ENCODE peak calls at places on chromosomes 5 and 9, in four cellular contexts. Q is CD8-positive, alpha-beta T cell; J is right lobe of liver; Y is MM.1S. O is an unnamed sample.

GRCh38 chr9:76634356-76635054 is 129.7 kb upstream of the PCA3 start:
- DNase-seq in Q (no peak), J (no peak), Y (peak; percentile 63), O (no peak)

GRCh38 chr9:101478444-101478843 is 42.9 kb upstream of the ALDOB start:
- DNase-seq in Q (no peak), J (no peak), Y (no peak), O (no peak)

GRCh38 chr5:151068571-151069197 is 12.2 kb downstream of the TNIP1 start:
- DNase-seq in Q (peak; percentile 28), J (no peak), Y (no peak), O (peak; percentile 34)

GRCh38 chr5:178535299-178536175 is 54.7 kb downstream of the COL23A1 start:
- DNase-seq in Q (no peak), J (no peak), Y (no peak), O (no peak)

GRCh38 chr9:89654025-89654662 is 49.3 kb downstream of the GADD45G start:
- DNase-seq in Q (no peak), J (peak; percentile 82), Y (no peak), O (peak; percentile 71)

GRCh38 chr9:84371737-84372136 is 31.2 kb upstream of the SLC28A3 start:
- DNase-seq in Q (no peak), J (peak; percentile 21), Y (no peak), O (no peak)

GRCh38 chr5:54469655-54470054 is 14.2 kb downstream of the HSPB3 start:
- DNase-seq in Q (no peak), J (no peak), Y (peak; percentile 59), O (no peak)

GRCh38 chr5:142626056-142626455 is 59.8 kb downstream of the FGF1 start:
- DNase-seq in Q (no peak), J (no peak), Y (no peak), O (no peak)

GRCh38 chr5:15105799-15106393 is 234.3 kb upstream of the ANKH start:
- DNase-seq in Q (no peak), J (no peak), Y (peak; percentile 63), O (no peak)

GRCh38 chr9:129936222-129936621 is 101.0 kb downstream of the USP20 start:
- DNase-seq in Q (no peak), J (peak; percentile 72), Y (no peak), O (no peak)

GRCh38 chr9:113421726-113422125 is 11.2 kb downstream of the C9orf43 start:
- DNase-seq in Q (no peak), J (no peak), Y (no peak), O (no peak)

GRCh38 chr5:179623001-179623905 is at the start of gene HNRNPH1:
- DNase-seq in Q (peak; percentile 98), J (peak; percentile 98), Y (peak; percentile 99), O (peak; percentile 99)

GRCh38 chr9:111559000-111559610 is 34.1 kb downstream of the ZNF483 start:
- DNase-seq in Q (no peak), J (peak; percentile 43), Y (no peak), O (no peak)

GRCh38 chr9:94802795-94803194 is 76.3 kb downstream of the AOPEP start:
- DNase-seq in Q (no peak), J (no peak), Y (peak; percentile 33), O (no peak)

GRCh38 chr9:92633879-92634278 is 36.1 kb downstream of the IPPK start:
- DNase-seq in Q (no peak), J (no peak), Y (no peak), O (no peak)

GRCh38 chr5:5144441-5144840 is 4.3 kb downstream of the ADAMTS16 start:
- DNase-seq in Q (no peak), J (no peak), Y (no peak), O (no peak)

GRCh38 chr5:67166460-67166871 is 30.1 kb downstream of the CD180 start:
- DNase-seq in Q (peak; percentile 70), J (peak; percentile 72), Y (no peak), O (peak; percentile 70)

GRCh38 chr9:89969156-89969566 is 364.3 kb downstream of the GADD45G start:
- DNase-seq in Q (no peak), J (peak; percentile 37), Y (no peak), O (no peak)

GRCh38 chr9:6902423-6902822 is 144.7 kb downstream of the KDM4C start:
- DNase-seq in Q (no peak), J (no peak), Y (no peak), O (no peak)

GRCh38 chr5:80246995-80247729 is 8.7 kb downstream of the SERINC5 start:
- DNase-seq in Q (peak; percentile 40), J (peak; percentile 59), Y (peak; percentile 62), O (peak; percentile 43)

GRCh38 chr9:92463989-92464388 is 18.3 kb downstream of the ASPN start:
- DNase-seq in Q (no peak), J (no peak), Y (no peak), O (no peak)

GRCh38 chr5:94693043-94693822 is 74.8 kb downstream of the SLF1 start:
- DNase-seq in Q (no peak), J (no peak), Y (peak; percentile 31), O (no peak)

GRCh38 chr9:136204838-136205706 is at the start of gene LHX3:
- DNase-seq in Q (no peak), J (no peak), Y (no peak), O (no peak)

GRCh38 chr9:81002242-81002641 is 687.1 kb downstream of the TLE1 start:
- DNase-seq in Q (peak; percentile 41), J (no peak), Y (peak; percentile 97), O (no peak)

GRCh38 chr5:180315762-180316212 is 23.9 kb upstream of the MAPK9 start:
- DNase-seq in Q (peak; percentile 70), J (peak; percentile 69), Y (peak; percentile 41), O (peak; percentile 67)

GRCh38 chr9:69190866-69191672 is 17.0 kb downstream of the TJP2 start:
- DNase-seq in Q (no peak), J (no peak), Y (no peak), O (no peak)

GRCh38 chr5:126914813-126915436 is 115.4 kb downstream of the MARCHF3 start:
- DNase-seq in Q (no peak), J (no peak), Y (no peak), O (no peak)

GRCh38 chr5:126917918-126918623 is 112.3 kb downstream of the MARCHF3 start:
- DNase-seq in Q (no peak), J (no peak), Y (no peak), O (peak; percentile 50)

GRCh38 chr5:126912607-126913006 is 117.8 kb downstream of the MARCHF3 start:
- DNase-seq in Q (no peak), J (no peak), Y (no peak), O (no peak)

GRCh38 chr5:126913316-126913715 is 117.0 kb downstream of the MARCHF3 start:
- DNase-seq in Q (no peak), J (no peak), Y (no peak), O (no peak)

DNA sequence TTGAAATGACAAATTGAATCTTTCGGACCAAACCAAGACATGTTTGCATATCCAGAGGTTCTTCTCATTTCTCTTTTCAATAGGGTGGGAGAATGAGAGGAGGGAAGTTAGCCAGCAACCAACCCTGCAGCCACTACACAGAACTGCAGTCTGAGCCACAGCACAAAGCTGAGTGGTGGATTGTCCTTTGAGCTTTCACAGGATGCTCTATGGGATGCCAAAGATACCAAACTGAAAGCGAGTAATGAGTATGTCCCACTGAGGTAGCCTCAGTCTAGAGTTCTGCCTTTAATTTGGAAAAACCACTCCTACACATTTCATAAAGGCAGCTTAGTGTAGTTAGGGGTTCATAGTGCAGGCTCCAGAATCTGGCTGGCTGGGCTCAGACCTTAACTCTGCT is 114.9 kb downstream of the MARCHF3 start:
- DNase-seq in Q (no peak), J (no peak), Y (no peak), O (no peak)
- H3K4me3 ChIP-seq in Q (no peak overlapping the region), J (no peak overlapping the region), Y (no peak overlapping the region), O (no peak overlapping the region)

DNA sequence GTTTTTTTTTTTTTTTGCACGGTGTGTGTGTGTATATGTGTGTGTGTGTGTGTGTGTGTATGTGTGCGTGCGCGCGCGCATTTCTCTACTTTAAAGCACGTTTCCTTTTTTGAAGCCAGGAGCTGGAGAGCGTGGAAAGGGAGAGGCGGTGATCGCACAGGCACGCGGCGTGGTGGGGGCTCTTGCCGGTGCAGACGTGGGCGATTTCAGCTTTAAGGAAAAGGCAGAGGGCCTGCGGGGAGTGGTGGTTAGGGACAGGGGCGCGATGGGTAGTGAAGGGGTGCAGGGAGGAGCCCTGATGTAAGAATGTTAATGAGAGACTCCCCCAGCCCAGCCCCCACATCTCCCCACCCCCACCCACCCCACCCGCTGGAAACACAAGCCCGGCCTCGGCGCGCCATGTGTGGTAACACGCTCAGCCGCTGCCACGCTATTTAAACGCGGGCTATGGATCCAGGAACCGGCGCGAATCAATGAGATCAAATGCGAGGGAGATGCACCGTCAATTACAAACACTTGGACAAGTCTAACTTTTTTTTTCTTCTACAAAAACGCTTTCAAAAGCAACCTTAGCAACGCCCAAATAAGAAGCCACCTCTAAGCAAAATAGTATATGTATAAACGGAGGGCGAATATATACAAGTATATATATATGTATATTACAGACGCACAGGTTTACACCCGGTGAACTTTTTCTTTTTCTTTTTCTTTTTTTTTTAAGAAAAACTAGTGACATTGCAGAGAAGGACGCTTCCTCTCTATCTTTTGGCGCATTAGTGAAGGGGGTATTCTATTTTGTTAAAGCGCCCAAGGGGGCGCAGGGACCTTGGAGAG is at the start of gene NPR3:
- DNase-seq in Q (no peak), J (peak; percentile 43), Y (no peak), O (peak; percentile 35)
- H3K27ac ChIP-seq in Q (no peak within 1 kb of the TSS), J (peak within 1 kb of the TSS; percentile 72), Y (no peak within 1 kb of the TSS), O (peak within 1 kb of the TSS; percentile 63)

DNA sequence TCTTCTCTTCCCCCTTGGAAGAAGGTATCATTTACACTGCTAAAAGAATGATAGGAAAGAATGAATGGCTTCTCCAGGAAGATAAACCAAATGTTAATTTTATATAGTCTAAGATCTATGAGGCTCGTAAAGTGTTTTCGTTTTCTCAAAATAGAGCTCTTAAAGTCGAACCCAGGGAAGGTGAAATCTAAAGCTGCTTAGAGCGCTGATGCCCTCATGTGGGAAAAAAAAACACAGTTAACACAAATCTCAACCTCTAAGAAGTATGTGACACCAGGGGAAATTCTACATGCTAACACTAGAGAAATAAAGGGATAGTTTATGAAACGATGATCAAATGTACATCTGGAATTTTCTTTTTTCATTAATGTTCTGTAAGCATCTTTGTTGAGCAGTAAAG is 257.9 kb downstream of the RASEF start:
- DNase-seq in Q (no peak), J (no peak), Y (no peak), O (no peak)
- TF ChIP-seq CTCF in Q (no peak), J (no peak), Y (no peak), O (no peak)

GRCh38 chr5:119388619-119389190 is 32.9 kb downstream of the TNFAIP8 start:
- DNase-seq in Q (no peak), J (no peak), Y (no peak), O (no peak)
- H3K4me3 ChIP-seq in Q (no peak overlapping the region), J (no peak overlapping the region), Y (no peak overlapping the region), O (no peak overlapping the region)

GRCh38 chr5:154467655-154468354 is 10.2 kb downstream of the HAND1 start:
- DNase-seq in Q (peak; percentile 64), J (peak; percentile 75), Y (peak; percentile 66), O (peak; percentile 84)

GRCh38 chr5:154466147-154466546 is 11.9 kb downstream of the HAND1 start:
- DNase-seq in Q (no peak), J (no peak), Y (no peak), O (no peak)

GRCh38 chr5:154465169-154465568 is 12.9 kb downstream of the HAND1 start:
- DNase-seq in Q (no peak), J (no peak), Y (no peak), O (no peak)

GRCh38 chr5:154464435-154464834 is 13.6 kb downstream of the HAND1 start:
- DNase-seq in Q (no peak), J (no peak), Y (no peak), O (no peak)

GRCh38 chr5:154466671-154467070 is 11.4 kb downstream of the HAND1 start:
- DNase-seq in Q (no peak), J (no peak), Y (no peak), O (no peak)
- H3K27ac ChIP-seq in Q (no peak overlapping the region), J (no peak overlapping the region), Y (no peak overlapping the region), O (no peak overlapping the region)

GRCh38 chr9:134168731-134169130 is 4.4 kb upstream of the RNU6ATAC start:
- DNase-seq in Q (no peak), J (no peak), Y (no peak), O (no peak)
- TF ChIP-seq CTCF in Q (no peak), J (peak; percentile 16), Y (peak; percentile 16), O (no peak)

GRCh38 chr9:133737071-133737773 is 930 bp downstream of the SARDH start:
- DNase-seq in Q (no peak), J (no peak), Y (no peak), O (no peak)
- H3K4me3 ChIP-seq in Q (no peak overlapping the region), J (peak overlapping the region; percentile 79), Y (no peak overlapping the region), O (peak overlapping the region; percentile 53)

O was measured in psoas muscle.